ENCODE peak calls at places on chromosomes 16 and 17, in five cellular contexts. Y is B cell, Z is HL-60, C is HepG2, I is tibial nerve. T is an unnamed sample.

GRCh38 chr16:84040823-84041391 is 1.7 kb downstream of the SLC38A8 start:
- DNase-seq in C (no peak), I (peak; percentile 23), Y (no peak), Z (no peak), T (no peak)

GRCh38 chr17:56822725-56823124 is 11.0 kb downstream of the C17orf67 start:
- DNase-seq in Y (no peak), Z (no peak), I (no peak), C (no peak), T (no peak)

GRCh38 chr16:17312100-17312732 is 158.5 kb downstream of the XYLT1 start:
- DNase-seq in Z (no peak), C (no peak), I (no peak), Y (no peak), T (no peak)

GRCh38 chr16:2816751-2817495 is at the start of gene PRSS21:
- DNase-seq in I (no peak), Z (no peak), C (no peak), Y (peak; percentile 50), T (no peak)

GRCh38 chr17:38916771-38917170 is 8.6 kb upstream of the LASP1NB start:
- DNase-seq in Z (no peak), I (no peak), C (no peak), Y (no peak), T (no peak)

GRCh38 chr16:27515874-27516353 is 33.8 kb downstream of the GTF3C1 start:
- DNase-seq in Y (no peak), C (peak; percentile 36), I (no peak), Z (peak; percentile 15), T (peak; percentile 67)

GRCh38 chr17:15321556-15322250 is 19.7 kb downstream of the TEKT3 start:
- DNase-seq in C (no peak), Z (no peak), I (no peak), Y (no peak), T (no peak)

GRCh38 chr16:76676356-76676755 is 399.2 kb downstream of the CNTNAP4 start:
- DNase-seq in C (no peak), Z (no peak), Y (no peak), I (no peak), T (no peak)

GRCh38 chr17:18859256-18859655 is 1.3 kb downstream of the PRPSAP2 start:
- DNase-seq in I (no peak), Y (no peak), C (peak; percentile 28), Z (no peak), T (no peak)

GRCh38 chr16:61858996-61859395 is 177.2 kb downstream of the CDH8 start:
- DNase-seq in Z (no peak), Y (no peak), I (no peak), C (no peak), T (no peak)

GRCh38 chr16:75483222-75483621 is 12.0 kb downstream of the CHST6 start:
- DNase-seq in Y (no peak), Z (no peak), I (no peak), C (no peak), T (no peak)

GRCh38 chr17:3034578-3034920 is 28.9 kb downstream of the OR1D5 start:
- DNase-seq in I (no peak), C (no peak), Y (no peak), Z (no peak), T (no peak)

GRCh38 chr16:12688972-12689850 is 114.5 kb downstream of the CPPED1 start:
- DNase-seq in Y (no peak), Z (no peak), I (no peak), C (no peak), T (no peak)

GRCh38 chr17:6474906-6475305 is 30.7 kb downstream of the PIMREG start:
- DNase-seq in Y (no peak), Z (no peak), I (no peak), C (no peak), T (no peak)

GRCh38 chr16:13935408-13935807 is 15.5 kb downstream of the ERCC4 start:
- DNase-seq in Z (no peak), I (no peak), C (peak; percentile 34), Y (peak; percentile 27), T (no peak)

GRCh38 chr17:61510991-61511390 is 58.8 kb downstream of the TBX4 start:
- DNase-seq in C (no peak), Y (no peak), I (no peak), Z (no peak), T (no peak)

GRCh38 chr17:82881900-82882714 is 42.3 kb upstream of the ZNF750 start:
- DNase-seq in Y (no peak), Z (no peak), C (peak; percentile 74), I (peak; percentile 74), T (no peak)

GRCh38 chr17:6574689-6575595 is 18.6 kb upstream of the PITPNM3 start:
- DNase-seq in C (no peak), Z (peak; percentile 40), Y (peak; percentile 69), I (no peak), T (peak; percentile 81)

GRCh38 chr17:63988741-63989621 is 9.2 kb upstream of the PRR29 start:
- DNase-seq in I (no peak), C (no peak), Z (no peak), Y (no peak), T (no peak)

GRCh38 chr16:7218936-7219335 is 113.7 kb upstream of the RBFOX1 start:
- DNase-seq in Z (no peak), I (no peak), Y (no peak), C (no peak), T (no peak)

GRCh38 chr17:1108810-1109605 is 70.8 kb downstream of the ABR start:
- DNase-seq in Y (peak; percentile 68), C (no peak), I (peak; percentile 20), Z (peak; percentile 26), T (peak; percentile 81)

GRCh38 chr17:81455387-81455786 is 57.2 kb downstream of the ACTG1 start:
- DNase-seq in C (no peak), Y (no peak), Z (no peak), I (no peak), T (no peak)

GRCh38 chr16:55942821-55943220 is 67.6 kb upstream of the CES5A start:
- DNase-seq in C (no peak), Z (no peak), Y (no peak), I (no peak), T (no peak)

GRCh38 chr16:81842564-81843242 is 63.6 kb downstream of the PLCG2 start:
- DNase-seq in Z (no peak), I (no peak), C (no peak), Y (no peak), T (peak; percentile 43)

GRCh38 chr16:75789237-75789636 is 62.9 kb upstream of the CPHXL start:
- DNase-seq in C (peak; percentile 53), Z (peak; percentile 7), Y (peak; percentile 54), I (peak; percentile 41), T (peak; percentile 71)

GRCh38 chr16:49469323-49469670 is 95.7 kb downstream of the C16orf78 start:
- DNase-seq in Z (no peak), I (no peak), C (no peak), Y (no peak), T (no peak)

GRCh38 chr16:49471038-49471727 is 97.6 kb downstream of the C16orf78 start:
- DNase-seq in Y (no peak), I (no peak), C (no peak), Z (no peak), T (no peak)

GRCh38 chr16:49468611-49469322 is 95.2 kb downstream of the C16orf78 start:
- DNase-seq in Y (no peak), C (no peak), I (no peak), Z (no peak), T (no peak)

GRCh38 chr16:49469930-49470451 is 96.4 kb downstream of the C16orf78 start:
- DNase-seq in C (no peak), Y (no peak), I (no peak), Z (no peak), T (no peak)

DNA sequence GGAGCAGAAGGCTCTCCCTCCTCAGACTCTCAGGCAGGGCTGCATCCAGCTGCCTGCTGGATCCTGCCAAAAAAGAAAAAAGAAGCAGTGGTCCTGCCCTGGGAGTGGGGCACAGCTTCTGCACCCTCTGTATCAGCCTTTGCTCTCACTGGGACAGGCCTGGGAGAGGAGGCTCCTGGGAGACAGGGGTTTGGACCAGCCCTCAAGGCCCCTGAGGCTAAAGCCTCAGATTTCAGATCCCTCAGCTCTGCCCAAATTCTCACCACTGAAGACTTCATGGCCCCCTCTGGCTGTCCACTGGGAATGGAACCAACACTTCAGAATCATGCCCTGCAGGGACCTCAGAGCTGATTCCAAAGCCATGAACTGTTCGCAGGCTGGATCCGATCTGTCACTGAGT is 96.9 kb downstream of the C16orf78 start:
- DNase-seq in C (no peak), Y (no peak), I (no peak), Z (no peak), T (no peak)
- TF ChIP-seq CTCF in C (no peak), Y (no peak), I (no peak), Z (no peak), T (no peak)

GRCh38 chr17:75129576-75129975 is 2.0 kb downstream of the NT5C start:
- DNase-seq in Y (no peak), C (no peak), I (no peak), Z (no peak), T (no peak)

GRCh38 chr17:75130059-75130631 is 1.4 kb downstream of the NT5C start:
- DNase-seq in Y (no peak), I (no peak), Z (no peak), C (no peak), T (no peak)

GRCh38 chr17:75128694-75129505 is 2.6 kb downstream of the NT5C start:
- DNase-seq in I (no peak), Y (no peak), C (no peak), Z (no peak), T (no peak)

GRCh38 chr17:75131278-75132017 is at the start of gene NT5C:
- DNase-seq in I (peak; percentile 59), Y (peak; percentile 82), C (peak; percentile 79), Z (peak; percentile 79), T (peak; percentile 95)

DNA sequence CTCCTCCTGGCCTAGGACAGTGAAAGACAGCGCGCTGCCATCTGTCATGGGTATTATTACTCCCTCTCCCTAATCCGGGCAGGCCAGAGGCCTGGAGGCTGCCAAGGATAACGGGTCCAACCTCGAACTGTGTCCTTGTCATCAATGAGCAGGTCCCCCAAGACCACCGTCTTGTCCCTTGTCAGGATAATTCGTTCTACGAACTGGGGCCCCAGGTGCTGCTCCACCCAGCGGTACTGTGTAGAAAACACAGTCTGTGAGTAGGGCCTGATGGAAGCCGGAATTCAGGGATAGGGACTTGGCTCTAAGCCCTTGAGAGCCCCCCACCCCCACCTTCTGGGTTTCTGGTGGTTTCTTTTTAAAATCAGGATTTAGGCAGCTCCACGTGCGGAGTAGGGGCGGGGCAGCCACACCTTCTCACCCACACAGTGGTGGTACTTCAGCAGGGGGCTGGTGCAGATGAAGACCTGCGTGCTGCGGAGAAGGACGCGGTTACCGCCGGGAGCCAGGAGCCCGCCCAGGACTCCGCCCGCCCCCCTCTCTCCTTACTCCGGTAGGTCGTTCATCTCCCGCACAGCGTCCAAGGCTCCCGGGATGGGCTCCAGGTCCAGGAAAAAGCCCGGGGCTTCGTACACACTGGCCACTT is 787 bp downstream of the NT5C start:
- DNase-seq in C (peak; percentile 68), I (no peak), Z (peak; percentile 58), Y (peak; percentile 60), T (peak; percentile 68)
- TF ChIP-seq CTCF in C (peak; percentile 77), I (peak; percentile 45), Z (peak; percentile 36), Y (peak; percentile 32), T (peak; percentile 75)

GRCh38 chr16:77912617-77913016 is 109.7 kb upstream of the CLEC3A start:
- DNase-seq in C (no peak), I (no peak), Z (no peak), Y (no peak), T (no peak)
- TF ChIP-seq CTCF in C (no peak), I (no peak), Z (no peak), Y (no peak), T (no peak)

DNA sequence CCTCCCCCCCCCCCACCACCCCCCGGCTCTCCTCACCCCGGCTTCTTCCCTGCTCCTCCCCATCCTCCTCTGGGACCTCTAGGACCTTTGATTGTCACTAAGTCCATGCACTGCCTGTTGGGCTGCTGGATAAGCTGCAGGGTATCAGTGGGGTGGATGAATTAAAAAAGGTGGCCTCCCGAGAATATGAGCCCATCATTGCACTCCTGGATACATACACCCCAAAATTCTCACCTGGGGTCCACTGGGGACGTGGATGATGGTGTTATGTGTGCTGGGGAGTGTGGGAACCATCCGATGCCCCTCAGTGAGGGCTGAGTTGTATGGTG is 88.8 kb downstream of the IRF8 start:
- DNase-seq in C (no peak), Y (no peak), Z (no peak), I (no peak), T (no peak)
- TF ChIP-seq CTCF in C (no peak), Y (peak; percentile 57), Z (no peak), I (no peak), T (no peak)

T was measured in GM13976.